ENCODE peak calls at places on chromosome 7, in ten cellular contexts. U, E, Z, N, O, F, D, B, J and T are unnamed samples.

GRCh38 chr7:45031829-45032228 is 31.8 kb downstream of the CCM2 start:
- DNase-seq in Z (peak; percentile 52), F (peak; percentile 26), N (no peak), U (no peak), J (no peak), B (peak; percentile 42), D (peak; percentile 14), E (no peak), O (no peak), T (no peak)

GRCh38 chr7:16084370-16084769 is 337.0 kb downstream of the CRPPA start:
- DNase-seq in Z (peak; percentile 44), J (no peak), O (no peak), D (no peak), B (peak; percentile 30), F (peak; percentile 20), U (no peak), N (no peak), E (peak; percentile 14), T (no peak)

GRCh38 chr7:29109356-29109755 is 37.0 kb downstream of the CPVL start:
- DNase-seq in Z (no peak), F (no peak), D (no peak), J (no peak), E (no peak), O (no peak), U (no peak), B (no peak), N (no peak), T (no peak)

GRCh38 chr7:50497968-50498367 is 47.8 kb upstream of the FIGNL1 start:
- DNase-seq in D (no peak), J (no peak), E (no peak), N (no peak), F (no peak), U (no peak), O (no peak), Z (no peak), B (no peak), T (no peak)

GRCh38 chr7:5083291-5083690 is 37.6 kb downstream of the RBAK start:
- DNase-seq in U (no peak), D (no peak), N (no peak), J (no peak), O (no peak), E (no peak), F (no peak), Z (no peak), B (no peak), T (no peak)

GRCh38 chr7:29131678-29132077 is 14.7 kb downstream of the CPVL start:
- DNase-seq in Z (no peak), D (no peak), B (no peak), N (no peak), F (no peak), U (no peak), E (no peak), O (no peak), J (no peak), T (no peak)

GRCh38 chr7:136228185-136228584 is 251.0 kb upstream of the MTPN start:
- DNase-seq in D (no peak), O (no peak), J (no peak), F (no peak), U (no peak), E (no peak), Z (no peak), B (no peak), N (no peak), T (no peak)

GRCh38 chr7:22653981-22654380 is 73.0 kb upstream of the IL6 start:
- DNase-seq in E (no peak), F (peak; percentile 96), O (no peak), J (no peak), N (no peak), D (no peak), U (no peak), Z (peak; percentile 83), B (peak; percentile 78), T (no peak)

GRCh38 chr7:81111358-81111757 is 192.5 kb upstream of the SEMA3C start:
- DNase-seq in Z (no peak), N (no peak), B (no peak), F (no peak), D (no peak), J (no peak), U (no peak), O (no peak), E (no peak), T (no peak)

GRCh38 chr7:88789480-88790064 is 6.0 kb downstream of the TEX47 start:
- DNase-seq in B (no peak), N (no peak), F (peak; percentile 21), U (peak; percentile 1), O (no peak), D (no peak), J (no peak), E (peak; percentile 2), Z (peak; percentile 32), T (peak; percentile 28)

GRCh38 chr7:44787041-44787440 is 9.4 kb upstream of the PPIA start:
- DNase-seq in Z (no peak), F (no peak), O (peak; percentile 5), B (no peak), U (no peak), D (no peak), E (no peak), N (no peak), J (no peak), T (no peak)

GRCh38 chr7:79142706-79143105 is 310.8 kb downstream of the MAGI2 start:
- DNase-seq in Z (no peak), O (no peak), B (no peak), E (no peak), U (no peak), N (no peak), J (no peak), D (no peak), F (no peak), T (no peak)

GRCh38 chr7:129332354-129333056 is 101.7 kb upstream of the STRIP2 start:
- DNase-seq in B (no peak), F (no peak), O (peak; percentile 35), D (no peak), J (no peak), U (no peak), Z (no peak), E (no peak), N (no peak), T (no peak)

GRCh38 chr7:126541416-126541815 is 711.3 kb downstream of the GRM8 start:
- DNase-seq in D (no peak), B (no peak), Z (no peak), J (no peak), N (no peak), U (no peak), F (no peak), O (no peak), E (no peak), T (no peak)

GRCh38 chr7:91557789-91558396 is 293.7 kb downstream of the FZD1 start:
- DNase-seq in F (no peak), O (no peak), N (peak; percentile 12), B (no peak), J (no peak), Z (no peak), U (no peak), E (no peak), D (no peak), T (peak; percentile 23)